ENCODE peak calls at places on chromosomes 2 and 18, in nine cellular contexts. One of them, this sample, is unnamed. For H3K4me1, the result is how much of the 10 kb centered on the place peaks cover.

GRCh38 chr18:36889316-36889715 is 60.4 kb downstream of the KIAA1328 start:
- DNase-seq in astrocyte: no peak
- DNase-seq in body of pancreas: no peak
- DNase-seq in H1: no peak
- DNase-seq in A549: no peak
- DNase-seq in tibial artery: no peak
- DNase-seq in stomach: no peak
- DNase-seq in A673: peak
- DNase-seq in Peyer's patch: no peak
- DNase-seq in this sample: no peak

GRCh38 chr2:228526687-228527086 is 345.2 kb upstream of the SPHKAP start:
- DNase-seq in astrocyte: no peak
- DNase-seq in body of pancreas: no peak
- DNase-seq in H1: no peak
- DNase-seq in A549: no peak
- DNase-seq in tibial artery: no peak
- DNase-seq in stomach: no peak
- DNase-seq in A673: no peak
- DNase-seq in Peyer's patch: no peak
- DNase-seq in this sample: no peak

GRCh38 chr2:105278654-105279053 is 37.1 kb downstream of the GPR45 start:
- DNase-seq in astrocyte: no peak
- DNase-seq in body of pancreas: no peak
- DNase-seq in H1: no peak
- DNase-seq in A549: no peak
- DNase-seq in tibial artery: no peak
- DNase-seq in stomach: no peak
- DNase-seq in A673: no peak
- DNase-seq in Peyer's patch: no peak
- DNase-seq in this sample: no peak

GRCh38 chr18:79625195-79625923 is 54.2 kb upstream of the CTDP1 start:
- DNase-seq in astrocyte: no peak
- DNase-seq in body of pancreas: peak
- DNase-seq in H1: no peak
- DNase-seq in A549: no peak
- DNase-seq in tibial artery: peak
- DNase-seq in stomach: no peak
- DNase-seq in A673: no peak
- DNase-seq in Peyer's patch: peak
- DNase-seq in this sample: no peak

GRCh38 chr2:172710584-172711024 is 25.0 kb upstream of the RAPGEF4 start:
- DNase-seq in astrocyte: peak
- DNase-seq in body of pancreas: peak
- DNase-seq in H1: no peak
- DNase-seq in A549: peak
- DNase-seq in tibial artery: no peak
- DNase-seq in stomach: no peak
- DNase-seq in A673: peak
- DNase-seq in Peyer's patch: no peak
- DNase-seq in this sample: peak

GRCh38 chr2:160695402-160696060 is 201.9 kb upstream of the RBMS1 start:
- DNase-seq in astrocyte: peak
- DNase-seq in body of pancreas: no peak
- DNase-seq in H1: no peak
- DNase-seq in A549: no peak
- DNase-seq in tibial artery: no peak
- DNase-seq in stomach: no peak
- DNase-seq in A673: peak
- DNase-seq in Peyer's patch: no peak
- DNase-seq in this sample: no peak

GRCh38 chr2:157611726-157612125 is 16.9 kb downstream of the ACVR1C start:
- DNase-seq in astrocyte: no peak
- DNase-seq in body of pancreas: no peak
- DNase-seq in H1: no peak
- DNase-seq in A549: no peak
- DNase-seq in tibial artery: no peak
- DNase-seq in stomach: no peak
- DNase-seq in A673: no peak
- DNase-seq in Peyer's patch: no peak
- DNase-seq in this sample: no peak

GRCh38 chr2:103980401-103980800 is 873.5 kb upstream of the POU3F3 start:
- DNase-seq in astrocyte: no peak
- DNase-seq in body of pancreas: no peak
- DNase-seq in H1: no peak
- DNase-seq in A549: no peak
- DNase-seq in tibial artery: no peak
- DNase-seq in stomach: no peak
- DNase-seq in A673: no peak
- DNase-seq in Peyer's patch: no peak
- DNase-seq in this sample: no peak

GRCh38 chr2:9030882-9031645 is 27.6 kb upstream of the MBOAT2 start:
- DNase-seq in astrocyte: peak
- DNase-seq in body of pancreas: no peak
- DNase-seq in H1: no peak
- DNase-seq in A549: no peak
- DNase-seq in tibial artery: no peak
- DNase-seq in stomach: no peak
- DNase-seq in A673: no peak
- DNase-seq in Peyer's patch: no peak
- DNase-seq in this sample: no peak

GRCh38 chr2:22481507-22482217 is 903.3 kb upstream of the KLHL29 start:
- DNase-seq in astrocyte: no peak
- DNase-seq in body of pancreas: no peak
- DNase-seq in H1: no peak
- DNase-seq in A549: no peak
- DNase-seq in tibial artery: no peak
- DNase-seq in stomach: no peak
- DNase-seq in A673: no peak
- DNase-seq in Peyer's patch: no peak
- DNase-seq in this sample: no peak

GRCh38 chr2:152400607-152401214 is 65.7 kb downstream of the FMNL2 start:
- DNase-seq in astrocyte: no peak
- DNase-seq in body of pancreas: no peak
- DNase-seq in H1: no peak
- DNase-seq in A549: no peak
- DNase-seq in tibial artery: no peak
- DNase-seq in stomach: no peak
- DNase-seq in A673: no peak
- DNase-seq in Peyer's patch: no peak
- DNase-seq in this sample: no peak

GRCh38 chr2:86335865-86336321 is 1.5 kb downstream of the REEP1 start:
- DNase-seq in astrocyte: no peak
- DNase-seq in body of pancreas: no peak
- DNase-seq in H1: no peak
- DNase-seq in A549: no peak
- DNase-seq in tibial artery: no peak
- DNase-seq in stomach: no peak
- DNase-seq in A673: no peak
- DNase-seq in Peyer's patch: no peak
- DNase-seq in this sample: no peak

GRCh38 chr18:11857177-11857887 is 6.1 kb downstream of the CHMP1B start:
- DNase-seq in astrocyte: peak
- DNase-seq in body of pancreas: peak
- DNase-seq in H1: no peak
- DNase-seq in A549: peak
- DNase-seq in tibial artery: peak
- DNase-seq in stomach: peak
- DNase-seq in A673: peak
- DNase-seq in Peyer's patch: peak
- DNase-seq in this sample: peak

GRCh38 chr2:71779306-71779855 is 326.0 kb downstream of the DYSF start:
- DNase-seq in astrocyte: peak
- DNase-seq in body of pancreas: no peak
- DNase-seq in H1: no peak
- DNase-seq in A549: no peak
- DNase-seq in tibial artery: peak
- DNase-seq in stomach: no peak
- DNase-seq in A673: no peak
- DNase-seq in Peyer's patch: peak
- DNase-seq in this sample: no peak

DNA sequence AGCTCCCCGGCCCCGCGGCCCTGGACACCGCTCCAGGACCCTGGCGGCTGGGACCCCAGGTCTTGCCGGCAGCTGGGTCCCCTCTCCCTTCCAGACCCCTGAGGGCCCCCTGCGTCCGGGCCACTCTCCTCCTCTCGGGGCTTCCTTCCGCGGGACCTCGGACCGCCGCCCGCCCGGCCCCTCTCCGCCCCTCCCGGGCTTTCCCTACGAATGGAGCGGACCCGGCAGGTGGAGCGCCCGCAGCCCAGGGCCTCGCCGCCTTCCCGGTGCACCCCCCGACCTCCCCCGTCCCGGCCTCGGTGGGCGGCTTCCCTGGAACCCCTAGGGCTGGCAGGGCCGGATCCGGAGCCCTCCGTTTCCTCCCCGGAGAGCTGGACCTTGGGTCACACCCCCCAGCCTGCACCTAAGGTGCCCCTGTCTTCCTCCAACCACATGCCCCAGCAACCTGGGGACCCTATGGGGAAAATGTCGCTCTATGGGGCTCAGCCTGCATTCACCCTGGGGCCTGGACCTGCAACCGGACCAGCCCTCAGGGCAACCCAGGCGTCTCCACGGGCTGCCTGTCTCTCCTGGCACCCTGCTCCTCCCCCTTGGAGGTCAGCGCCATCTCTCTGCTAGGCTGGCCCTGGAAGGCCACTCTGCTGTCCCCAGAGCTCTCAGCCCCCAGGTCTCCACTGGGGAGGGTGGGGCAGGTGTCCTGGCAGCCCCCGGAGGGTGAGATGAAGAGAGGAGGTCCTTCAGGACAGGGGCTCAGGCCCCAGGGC is 730 bp downstream of the B3GNT7 start:
- DNase-seq in astrocyte: no peak
- DNase-seq in body of pancreas: peak
- DNase-seq in H1: no peak
- DNase-seq in A549: no peak
- DNase-seq in tibial artery: no peak
- DNase-seq in stomach: no peak
- DNase-seq in A673: no peak
- DNase-seq in Peyer's patch: peak
- DNase-seq in this sample: no peak
- H3K4me3 ChIP-seq in astrocyte: no peak
- H3K4me3 ChIP-seq in body of pancreas: peak
- H3K4me3 ChIP-seq in H1: peak
- H3K4me3 ChIP-seq in A549: peak
- H3K4me3 ChIP-seq in tibial artery: peak
- H3K4me3 ChIP-seq in stomach: peak
- H3K4me3 ChIP-seq in A673: peak
- H3K4me3 ChIP-seq in Peyer's patch: peak
- H3K4me3 ChIP-seq in this sample: peak

GRCh38 chr2:1788478-1788959 is 44.2 kb upstream of the PXDN start:
- DNase-seq in astrocyte: no peak
- DNase-seq in body of pancreas: no peak
- DNase-seq in H1: no peak
- DNase-seq in A549: no peak
- DNase-seq in tibial artery: no peak
- DNase-seq in stomach: no peak
- DNase-seq in A673: no peak
- DNase-seq in Peyer's patch: no peak
- DNase-seq in this sample: no peak
- H3K4me1 ChIP-seq in astrocyte: under half
- H3K4me1 ChIP-seq in body of pancreas: under half
- H3K4me1 ChIP-seq in H1: under half
- H3K4me1 ChIP-seq in A549: under half
- H3K4me1 ChIP-seq in tibial artery: under half
- H3K4me1 ChIP-seq in stomach: under half
- H3K4me1 ChIP-seq in A673: under half
- H3K4me1 ChIP-seq in Peyer's patch: under half
- H3K4me1 ChIP-seq in this sample: under half

DNA sequence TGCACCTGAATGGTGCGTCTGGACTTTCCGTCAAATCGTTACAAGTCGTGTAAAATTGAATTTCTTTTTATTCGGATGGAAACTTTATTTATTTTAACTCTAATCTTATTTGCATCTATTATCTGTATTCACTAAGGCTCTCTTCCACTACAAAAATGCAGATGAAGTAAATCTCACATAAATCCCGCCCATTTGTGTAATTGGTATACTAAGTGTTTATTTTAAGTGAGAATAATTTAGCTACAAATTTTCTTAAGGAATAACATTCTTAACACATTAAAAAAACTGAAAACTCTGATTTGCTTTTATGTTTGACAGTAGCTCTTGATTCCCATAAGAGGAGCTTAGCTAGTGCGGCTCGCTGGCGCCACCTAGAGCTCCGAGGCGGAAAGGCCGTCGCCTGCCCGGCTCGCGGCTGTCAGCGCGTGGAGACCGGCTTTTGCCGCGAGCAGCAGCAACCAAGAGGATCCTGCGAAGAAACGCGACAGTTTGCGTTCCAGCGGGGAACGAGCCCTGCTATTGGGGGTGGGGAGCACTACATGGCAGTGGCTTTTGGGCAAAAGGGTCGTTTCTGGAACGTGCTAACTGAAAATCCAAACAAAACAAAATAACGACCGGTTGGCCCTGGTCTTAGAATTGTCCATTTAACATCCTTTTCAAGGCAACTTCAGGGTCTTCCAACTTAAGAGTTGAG is 6.7 kb downstream of the SP9 start:
- DNase-seq in astrocyte: peak
- DNase-seq in body of pancreas: peak
- DNase-seq in H1: no peak
- DNase-seq in A549: no peak
- DNase-seq in tibial artery: peak
- DNase-seq in stomach: peak
- DNase-seq in A673: peak
- DNase-seq in Peyer's patch: peak
- DNase-seq in this sample: peak
- TF ChIP-seq CTCF in astrocyte: peak
- TF ChIP-seq CTCF in body of pancreas: peak
- TF ChIP-seq CTCF in H1: peak
- TF ChIP-seq CTCF in A549: peak
- TF ChIP-seq CTCF in tibial artery: peak
- TF ChIP-seq CTCF in stomach: peak
- TF ChIP-seq CTCF in A673: peak
- TF ChIP-seq CTCF in Peyer's patch: peak
- TF ChIP-seq CTCF in this sample: peak

GRCh38 chr2:43101751-43102150 is 124.7 kb downstream of the ZFP36L2 start:
- DNase-seq in astrocyte: no peak
- DNase-seq in body of pancreas: no peak
- DNase-seq in H1: no peak
- DNase-seq in A549: no peak
- DNase-seq in tibial artery: peak
- DNase-seq in stomach: no peak
- DNase-seq in A673: no peak
- DNase-seq in Peyer's patch: no peak
- DNase-seq in this sample: no peak

GRCh38 chr2:43100362-43100882 is 126.0 kb downstream of the ZFP36L2 start:
- DNase-seq in astrocyte: no peak
- DNase-seq in body of pancreas: no peak
- DNase-seq in H1: no peak
- DNase-seq in A549: no peak
- DNase-seq in tibial artery: no peak
- DNase-seq in stomach: no peak
- DNase-seq in A673: no peak
- DNase-seq in Peyer's patch: no peak
- DNase-seq in this sample: no peak

GRCh38 chr2:43099797-43100196 is 126.6 kb downstream of the ZFP36L2 start:
- DNase-seq in astrocyte: no peak
- DNase-seq in body of pancreas: no peak
- DNase-seq in H1: no peak
- DNase-seq in A549: no peak
- DNase-seq in tibial artery: no peak
- DNase-seq in stomach: no peak
- DNase-seq in A673: no peak
- DNase-seq in Peyer's patch: no peak
- DNase-seq in this sample: no peak

GRCh38 chr2:43102366-43103092 is 123.9 kb downstream of the ZFP36L2 start:
- DNase-seq in astrocyte: no peak
- DNase-seq in body of pancreas: no peak
- DNase-seq in H1: no peak
- DNase-seq in A549: no peak
- DNase-seq in tibial artery: peak
- DNase-seq in stomach: no peak
- DNase-seq in A673: no peak
- DNase-seq in Peyer's patch: peak
- DNase-seq in this sample: no peak

GRCh38 chr2:43100883-43101662 is 125.3 kb downstream of the ZFP36L2 start:
- DNase-seq in astrocyte: peak
- DNase-seq in body of pancreas: peak
- DNase-seq in H1: peak
- DNase-seq in A549: no peak
- DNase-seq in tibial artery: peak
- DNase-seq in stomach: peak
- DNase-seq in A673: peak
- DNase-seq in Peyer's patch: no peak
- DNase-seq in this sample: no peak
- H3K4me3 ChIP-seq in astrocyte: peak
- H3K4me3 ChIP-seq in body of pancreas: no peak
- H3K4me3 ChIP-seq in H1: peak
- H3K4me3 ChIP-seq in A549: no peak
- H3K4me3 ChIP-seq in tibial artery: peak
- H3K4me3 ChIP-seq in stomach: peak
- H3K4me3 ChIP-seq in A673: peak
- H3K4me3 ChIP-seq in Peyer's patch: no peak
- H3K4me3 ChIP-seq in this sample: peak